ENCODE peak calls at places on chromosomes 5 and 9, in four cellular contexts. One of them, this sample, is unnamed.

GRCh38 chr9:125785187-125785840 is 38.1 kb downstream of the PBX3 start:
- DNase-seq in SW480: peak
- DNase-seq in activated naive CD8-positive, alpha-beta T cell treated with anti-CD3 and anti-CD28 coated beads, Interleukin-2, amount 10 ng/mL, durations not matched to agents 7 days and 5 days: no peak
- DNase-seq in stimulated activated effector memory CD8-positive, alpha-beta T cell treated with anti-CD3 and anti-CD28 coated beads, Interleukin-12 subunit alpha, Interleukin-12 subunit beta, amount 100 ng/mL, for 72 hours: peak
- DNase-seq in this sample: no peak

GRCh38 chr5:10478436-10478835 is 36.8 kb downstream of the ROPN1L start:
- DNase-seq in SW480: no peak
- DNase-seq in activated naive CD8-positive, alpha-beta T cell treated with anti-CD3 and anti-CD28 coated beads, Interleukin-2, amount 10 ng/mL, durations not matched to agents 7 days and 5 days: no peak
- DNase-seq in stimulated activated effector memory CD8-positive, alpha-beta T cell treated with anti-CD3 and anti-CD28 coated beads, Interleukin-12 subunit alpha, Interleukin-12 subunit beta, amount 100 ng/mL, for 72 hours: no peak
- DNase-seq in this sample: no peak

GRCh38 chr9:126667190-126668055 is 53.7 kb downstream of the LMX1B start:
- DNase-seq in SW480: no peak
- DNase-seq in activated naive CD8-positive, alpha-beta T cell treated with anti-CD3 and anti-CD28 coated beads, Interleukin-2, amount 10 ng/mL, durations not matched to agents 7 days and 5 days: no peak
- DNase-seq in stimulated activated effector memory CD8-positive, alpha-beta T cell treated with anti-CD3 and anti-CD28 coated beads, Interleukin-12 subunit alpha, Interleukin-12 subunit beta, amount 100 ng/mL, for 72 hours: no peak
- DNase-seq in this sample: no peak

GRCh38 chr5:136203303-136203922 is 10.5 kb upstream of the SMIM32 start:
- DNase-seq in SW480: no peak
- DNase-seq in activated naive CD8-positive, alpha-beta T cell treated with anti-CD3 and anti-CD28 coated beads, Interleukin-2, amount 10 ng/mL, durations not matched to agents 7 days and 5 days: no peak
- DNase-seq in stimulated activated effector memory CD8-positive, alpha-beta T cell treated with anti-CD3 and anti-CD28 coated beads, Interleukin-12 subunit alpha, Interleukin-12 subunit beta, amount 100 ng/mL, for 72 hours: no peak
- DNase-seq in this sample: no peak

GRCh38 chr5:180208435-180209081 is 453 bp downstream of the RASGEF1C start:
- DNase-seq in SW480: peak
- DNase-seq in activated naive CD8-positive, alpha-beta T cell treated with anti-CD3 and anti-CD28 coated beads, Interleukin-2, amount 10 ng/mL, durations not matched to agents 7 days and 5 days: no peak
- DNase-seq in stimulated activated effector memory CD8-positive, alpha-beta T cell treated with anti-CD3 and anti-CD28 coated beads, Interleukin-12 subunit alpha, Interleukin-12 subunit beta, amount 100 ng/mL, for 72 hours: no peak
- DNase-seq in this sample: no peak

GRCh38 chr9:23635276-23635675 is 190.8 kb downstream of the ELAVL2 start:
- DNase-seq in SW480: no peak
- DNase-seq in activated naive CD8-positive, alpha-beta T cell treated with anti-CD3 and anti-CD28 coated beads, Interleukin-2, amount 10 ng/mL, durations not matched to agents 7 days and 5 days: no peak
- DNase-seq in stimulated activated effector memory CD8-positive, alpha-beta T cell treated with anti-CD3 and anti-CD28 coated beads, Interleukin-12 subunit alpha, Interleukin-12 subunit beta, amount 100 ng/mL, for 72 hours: no peak
- DNase-seq in this sample: no peak

GRCh38 chr5:33890147-33890546 is 1.6 kb downstream of the ADAMTS12 start:
- DNase-seq in SW480: no peak
- DNase-seq in activated naive CD8-positive, alpha-beta T cell treated with anti-CD3 and anti-CD28 coated beads, Interleukin-2, amount 10 ng/mL, durations not matched to agents 7 days and 5 days: no peak
- DNase-seq in stimulated activated effector memory CD8-positive, alpha-beta T cell treated with anti-CD3 and anti-CD28 coated beads, Interleukin-12 subunit alpha, Interleukin-12 subunit beta, amount 100 ng/mL, for 72 hours: no peak
- DNase-seq in this sample: no peak

GRCh38 chr5:17412760-17413671 is 85.0 kb upstream of the TAF11L2 start:
- DNase-seq in SW480: peak
- DNase-seq in activated naive CD8-positive, alpha-beta T cell treated with anti-CD3 and anti-CD28 coated beads, Interleukin-2, amount 10 ng/mL, durations not matched to agents 7 days and 5 days: no peak
- DNase-seq in stimulated activated effector memory CD8-positive, alpha-beta T cell treated with anti-CD3 and anti-CD28 coated beads, Interleukin-12 subunit alpha, Interleukin-12 subunit beta, amount 100 ng/mL, for 72 hours: no peak
- DNase-seq in this sample: no peak

GRCh38 chr5:133111299-133111698 is 59.5 kb downstream of the HSPA4 start:
- DNase-seq in SW480: peak
- DNase-seq in activated naive CD8-positive, alpha-beta T cell treated with anti-CD3 and anti-CD28 coated beads, Interleukin-2, amount 10 ng/mL, durations not matched to agents 7 days and 5 days: peak
- DNase-seq in stimulated activated effector memory CD8-positive, alpha-beta T cell treated with anti-CD3 and anti-CD28 coated beads, Interleukin-12 subunit alpha, Interleukin-12 subunit beta, amount 100 ng/mL, for 72 hours: peak
- DNase-seq in this sample: peak

GRCh38 chr9:5425006-5425628 is 12.6 kb downstream of the PLGRKT start:
- DNase-seq in SW480: peak
- DNase-seq in activated naive CD8-positive, alpha-beta T cell treated with anti-CD3 and anti-CD28 coated beads, Interleukin-2, amount 10 ng/mL, durations not matched to agents 7 days and 5 days: no peak
- DNase-seq in stimulated activated effector memory CD8-positive, alpha-beta T cell treated with anti-CD3 and anti-CD28 coated beads, Interleukin-12 subunit alpha, Interleukin-12 subunit beta, amount 100 ng/mL, for 72 hours: no peak
- DNase-seq in this sample: no peak